ENCODE peak calls at places on chromosomes 4 and X, in four cellular contexts. R is IMR-90, H is neuronal stem cell, C is H9. I is an unnamed sample.

GRCh38 chrX:22159071-22159470 is 113.6 kb upstream of the CBLL2 start:
- DNase-seq in R (peak), H (no peak), C (no peak), I (no peak)

GRCh38 chr4:158042591-158043030 is 130.2 kb downstream of the GASK1B start:
- DNase-seq in R (peak), H (no peak), C (no peak), I (no peak)

GRCh38 chr4:1405636-1406415 is 416 bp downstream of the NKX1-1 start:
- DNase-seq in R (no peak), H (no peak), C (peak), I (no peak)

GRCh38 chrX:132636080-132636479 is 147.2 kb upstream of the MBNL3 start:
- DNase-seq in R (no peak), H (no peak), C (no peak), I (no peak)

GRCh38 chr4:77156912-77157858 is at the start of gene CCNG2:
- DNase-seq in R (peak), H (no peak), C (peak), I (peak)

GRCh38 chr4:57037982-57038604 is 59.4 kb downstream of the POLR2B start:
- DNase-seq in R (peak), H (peak), C (peak), I (peak)

GRCh38 chr4:182862921-182863320 is 54.3 kb downstream of the DCTD start:
- DNase-seq in R (no peak), H (no peak), C (peak), I (no peak)

GRCh38 chr4:126375462-126376054 is 1060.8 kb downstream of the FAT4 start:
- DNase-seq in R (no peak), H (no peak), C (no peak), I (no peak)

GRCh38 chr4:182927505-182927904 is 10.3 kb upstream of the DCTD start:
- DNase-seq in R (no peak), H (no peak), C (no peak), I (peak)

GRCh38 chr4:39120418-39120817 is 58.4 kb downstream of the KLHL5 start:
- DNase-seq in R (no peak), H (no peak), C (no peak), I (peak)

GRCh38 chr4:65538571-65538970 is 131.7 kb downstream of the EPHA5 start:
- DNase-seq in R (peak), H (no peak), C (no peak), I (no peak)

GRCh38 chrX:129779747-129780146 is at the start of gene SASH3:
- DNase-seq in R (no peak), H (no peak), C (no peak), I (peak)

GRCh38 chrX:16610121-16610565 is 39.8 kb upstream of the S100G start:
- DNase-seq in R (peak), H (no peak), C (no peak), I (no peak)

GRCh38 chrX:9681422-9681821 is 84.2 kb downstream of the GPR143 start:
- DNase-seq in R (peak), H (no peak), C (no peak), I (peak)

GRCh38 chr4:146379744-146380143 is 142.0 kb downstream of the SLC10A7 start:
- DNase-seq in R (peak), H (no peak), C (no peak), I (peak)

GRCh38 chr4:151202381-151202780 is 74.6 kb upstream of the PRSS48 start:
- DNase-seq in R (no peak), H (no peak), C (no peak), I (peak)

GRCh38 chrX:155086202-155086840 is 15.0 kb downstream of the BRCC3 start:
- DNase-seq in R (peak), H (no peak), C (peak), I (no peak)

DNA sequence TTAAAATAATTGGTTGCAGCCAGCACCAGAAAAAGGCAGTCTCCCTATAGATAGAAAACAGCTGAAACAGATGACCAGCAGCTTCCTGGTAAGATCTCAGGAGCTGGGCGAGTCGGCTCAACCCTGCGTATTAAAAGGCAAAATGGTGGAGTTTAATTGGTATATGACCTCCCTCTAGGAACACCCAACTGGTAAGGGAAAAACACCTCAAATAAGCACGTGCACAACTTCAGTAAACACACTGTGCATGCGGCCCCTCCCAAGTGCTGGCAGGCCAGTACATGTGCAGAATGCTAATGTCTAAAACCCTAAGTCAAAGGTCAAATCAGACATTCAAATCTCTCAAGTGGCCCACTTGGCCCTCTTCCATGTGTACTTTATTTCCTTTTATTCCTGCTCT is 103.2 kb upstream of the PDE5A start:
- DNase-seq in R (no peak), H (no peak), C (no peak), I (no peak)
- H4K91ac ChIP-seq in R (peak), H (no peak), C (no peak), I (no peak)

DNA sequence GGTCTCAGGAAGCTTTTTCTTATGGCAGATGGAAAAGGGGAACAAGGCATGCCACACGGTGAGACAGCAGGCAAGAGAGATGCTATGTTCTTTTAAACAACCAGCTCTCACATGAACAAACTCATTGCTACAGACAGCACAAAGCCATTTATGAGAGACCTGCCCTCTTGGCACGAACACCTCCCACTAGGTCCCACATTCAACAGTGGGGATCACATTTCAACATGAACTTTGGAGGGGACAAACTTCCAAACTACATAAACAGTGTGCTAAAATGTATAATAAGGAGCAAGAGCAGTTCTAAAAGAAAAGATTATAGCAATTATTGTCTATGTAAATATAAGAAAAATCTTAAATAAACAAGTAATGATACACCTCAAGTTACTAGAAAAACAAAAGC is 391.8 kb upstream of the CPXCR1 start:
- DNase-seq in R (no peak), H (no peak), C (no peak), I (no peak)
- H3K4me2 ChIP-seq in R (no peak), H (no peak), C (no peak), I (no peak)

DNA sequence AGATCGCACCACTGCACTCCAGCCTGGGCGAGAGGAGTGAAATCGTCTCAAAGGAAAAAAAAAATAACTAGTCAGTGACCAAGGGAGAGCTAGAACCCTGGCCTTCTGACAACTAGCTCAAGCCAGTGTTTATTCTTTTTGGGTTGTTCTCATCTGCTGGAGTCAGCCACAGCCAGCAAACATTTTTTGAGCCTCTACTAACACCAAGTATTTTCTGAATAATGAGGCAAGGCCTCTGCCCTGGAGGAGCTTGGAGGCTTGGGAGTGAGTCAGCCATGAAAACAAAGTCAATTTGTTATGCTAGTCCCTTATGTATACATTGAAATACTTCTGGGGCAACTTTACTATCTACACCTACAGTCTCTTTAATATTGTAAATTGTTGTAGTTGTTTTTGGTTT is 46.5 kb downstream of the TMA16 start:
- DNase-seq in R (peak), H (no peak), C (no peak), I (peak)
- H3K27ac ChIP-seq in R (peak), H (no peak), C (no peak), I (no peak)

GRCh38 chr4:102799816-102800215 is 27.5 kb downstream of the UBE2D3 start:
- DNase-seq in R (no peak), H (no peak), C (no peak), I (no peak)
- H4K91ac ChIP-seq in R (no peak), H (no peak), C (no peak), I (no peak)